ENCODE peak calls at places on chromosomes 1 and 21, in four cellular contexts. S is AG04450, X is caudate nucleus, V is GM12878. U is an unnamed sample.

GRCh38 chr1:4745560-4745959 is 91.2 kb downstream of the AJAP1 start:
- DNase-seq in S (no peak), X (no peak), V (no peak), U (no peak)

GRCh38 chr1:147504801-147505303 is 36.4 kb upstream of the BCL9 start:
- DNase-seq in S (peak), X (no peak), V (no peak), U (no peak)

GRCh38 chr1:52423055-52423454 is 18.7 kb downstream of the PRPF38A start:
- DNase-seq in S (no peak), X (no peak), V (no peak), U (no peak)

GRCh38 chr1:168361252-168361651 is 80.6 kb downstream of the TBX19 start:
- DNase-seq in S (no peak), X (no peak), V (no peak), U (no peak)

GRCh38 chr1:216731562-216731961 is 8.3 kb upstream of the ESRRG start:
- DNase-seq in S (no peak), X (no peak), V (no peak), U (no peak)

GRCh38 chr1:215923129-215923824 is 356.2 kb downstream of the KCTD3 start:
- DNase-seq in S (no peak), X (no peak), V (no peak), U (no peak)

GRCh38 chr1:26469558-26469957 is 2.7 kb upstream of the HMGN2 start:
- DNase-seq in S (no peak), X (no peak), V (no peak), U (peak)

GRCh38 chr1:16068356-16069270 is 4.8 kb downstream of the FAM131C start:
- DNase-seq in S (no peak), X (no peak), V (no peak), U (no peak)

GRCh38 chr1:182430263-182431068 is 19.5 kb upstream of the RGSL1 start:
- DNase-seq in S (no peak), X (no peak), V (peak), U (no peak)

GRCh38 chr1:212228591-212229119 is 56.6 kb upstream of the PPP2R5A start:
- DNase-seq in S (no peak), X (no peak), V (no peak), U (no peak)

GRCh38 chr1:226441629-226442028 is 33.7 kb upstream of the PARP1 start:
- DNase-seq in S (no peak), X (no peak), V (no peak), U (no peak)

GRCh38 chr1:234969011-234969441 is 159.6 kb downstream of the TOMM20 start:
- DNase-seq in S (no peak), X (no peak), V (no peak), U (no peak)

GRCh38 chr1:94874423-94874822 is 52.5 kb downstream of the CNN3 start:
- DNase-seq in S (no peak), X (no peak), V (no peak), U (no peak)

GRCh38 chr1:171911506-171911905 is 70.2 kb downstream of the DNM3 start:
- DNase-seq in S (no peak), X (no peak), V (no peak), U (no peak)

GRCh38 chr21:39022901-39023693 is 160.2 kb downstream of the PSMG1 start:
- DNase-seq in S (no peak), X (no peak), V (no peak), U (no peak)

GRCh38 chr1:221801773-221802516 is 60.1 kb upstream of the DUSP10 start:
- DNase-seq in S (peak), X (no peak), V (no peak), U (no peak)

GRCh38 chr1:220828950-220829586 is 42.4 kb downstream of the MTARC1 start:
- DNase-seq in S (no peak), X (no peak), V (no peak), U (no peak)

GRCh38 chr1:99645699-99646531 is at the start of gene PALMD:
- DNase-seq in S (no peak), X (no peak), V (no peak), U (peak)

GRCh38 chr1:214957330-214958137 is 125.0 kb upstream of the KCNK2 start:
- DNase-seq in S (peak), X (no peak), V (no peak), U (no peak)

GRCh38 chr1:116775116-116775752 is 21.0 kb downstream of the CD2 start:
- DNase-seq in S (no peak), X (no peak), V (no peak), U (no peak)

GRCh38 chr1:24735619-24736375 is 9.4 kb upstream of the CLIC4 start:
- DNase-seq in S (no peak), X (no peak), V (no peak), U (no peak)

GRCh38 chr1:10788592-10789006 is 7.8 kb downstream of the CASZ1 start:
- DNase-seq in S (no peak), X (peak), V (no peak), U (no peak)

DNA sequence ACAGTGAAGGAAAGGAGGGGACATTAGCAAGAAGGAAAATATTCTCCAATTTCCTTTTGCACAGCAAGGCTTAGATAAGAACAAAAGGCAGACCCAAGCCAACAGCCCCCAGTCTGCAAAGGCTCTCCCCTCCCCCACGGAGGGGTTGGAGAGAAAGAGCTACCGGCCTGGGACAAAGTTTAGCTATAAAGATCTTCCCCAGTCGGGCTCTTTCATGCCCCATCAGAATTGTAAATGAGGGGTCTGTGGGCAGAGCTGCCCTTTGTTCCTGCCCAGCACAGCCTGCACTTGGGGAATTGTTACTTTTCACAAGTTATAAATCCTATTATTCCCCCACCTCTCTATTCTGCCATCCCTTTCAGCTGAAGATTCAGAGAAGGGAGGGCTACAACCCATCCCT is 3.6 kb downstream of the MYCL start:
- DNase-seq in S (no peak), X (no peak), V (no peak), U (no peak)
- H3K27ac ChIP-seq in S (no peak), X (no peak), V (no peak), U (no peak)

GRCh38 chr1:170670751-170671628 is 7.1 kb downstream of the PRRX1 start:
- DNase-seq in S (no peak), X (no peak), V (no peak), U (peak)
- H3K27ac ChIP-seq in S (no peak), X (no peak), V (no peak), U (no peak)

GRCh38 chr1:33326690-33327300 is 5.9 kb upstream of the A3GALT2 start:
- DNase-seq in S (no peak), X (no peak), V (no peak), U (no peak)
- H3K27ac ChIP-seq in S (no peak), X (peak), V (no peak), U (no peak)

GRCh38 chr1:205480349-205481278 is 23.9 kb upstream of the CDK18 start:
- DNase-seq in S (no peak), X (no peak), V (peak), U (no peak)
- H3K27ac ChIP-seq in S (no peak), X (no peak), V (peak), U (no peak)

GRCh38 chr21:36917487-36918158 is 48.8 kb downstream of the HLCS start:
- DNase-seq in S (peak), X (no peak), V (no peak), U (no peak)
- H3K27ac ChIP-seq in S (no peak), X (no peak), V (no peak), U (no peak)